ENCODE peak calls at places on chromosome 7, in four cellular contexts. Z, F, B and E are unnamed samples.

GRCh38 chr7:42545049-42545724 is 308.2 kb upstream of the GLI3 start:
- DNase-seq in Z (no peak), F (no peak), B (no peak), E (no peak)

GRCh38 chr7:80843018-80843671 is 75.7 kb downstream of the SEMA3C start:
- DNase-seq in Z (no peak), F (no peak), B (no peak), E (no peak)

GRCh38 chr7:104859754-104860426 is 154.1 kb upstream of the KMT2E start:
- DNase-seq in Z (no peak), F (peak), B (no peak), E (no peak)

GRCh38 chr7:43141091-43141490 is 28.6 kb downstream of the HECW1 start:
- DNase-seq in Z (no peak), F (no peak), B (peak), E (no peak)

GRCh38 chr7:99531354-99531765 is 20.6 kb downstream of the FAM200A start:
- DNase-seq in Z (no peak), F (peak), B (no peak), E (no peak)

GRCh38 chr7:101450064-101450463 is 87.4 kb downstream of the COL26A1 start:
- DNase-seq in Z (no peak), F (no peak), B (no peak), E (no peak)

GRCh38 chr7:39741942-39742623 is 118.7 kb downstream of the RALA start:
- DNase-seq in Z (peak), F (peak), B (peak), E (no peak)

GRCh38 chr7:158542651-158543400 is 44.8 kb downstream of the PTPRN2 start:
- DNase-seq in Z (no peak), F (no peak), B (no peak), E (no peak)

GRCh38 chr7:105713488-105714465 is 132.5 kb upstream of the EFCAB10 start:
- DNase-seq in Z (no peak), F (peak), B (no peak), E (no peak)

GRCh38 chr7:1232623-1233327 is at the start of gene UNCX:
- DNase-seq in Z (no peak), F (no peak), B (no peak), E (no peak)

GRCh38 chr7:116780966-116781365 is 81.4 kb upstream of the CAPZA2 start:
- DNase-seq in Z (peak), F (no peak), B (peak), E (peak)

GRCh38 chr7:74418076-74418475 is 35.6 kb upstream of the GTF2IRD1 start:
- DNase-seq in Z (no peak), F (no peak), B (no peak), E (no peak)

GRCh38 chr7:158705234-158705890 is 758 bp upstream of the NCAPG2 start:
- DNase-seq in Z (peak), F (peak), B (no peak), E (no peak)

GRCh38 chr7:1742555-1743303 is 72.7 kb downstream of the ELFN1 start:
- DNase-seq in Z (peak), F (peak), B (no peak), E (peak)

GRCh38 chr7:127578036-127578684 is 7.2 kb downstream of the GCC1 start:
- DNase-seq in Z (no peak), F (peak), B (no peak), E (no peak)

GRCh38 chr7:100827330-100828226 is at the start of gene EPHB4:
- DNase-seq in Z (peak), F (peak), B (peak), E (no peak)

GRCh38 chr7:137967143-137968018 is 34.5 kb downstream of the CREB3L2 start:
- DNase-seq in Z (no peak), F (peak), B (peak), E (no peak)

GRCh38 chr7:107692501-107692900 is 31.9 kb downstream of the SLC26A4 start:
- DNase-seq in Z (no peak), F (no peak), B (no peak), E (no peak)

GRCh38 chr7:37083311-37084096 is 359.2 kb upstream of the AOAH start:
- DNase-seq in Z (no peak), F (peak), B (no peak), E (no peak)

GRCh38 chr7:121169469-121169868 is 159.3 kb upstream of the WNT16 start:
- DNase-seq in Z (no peak), F (no peak), B (no peak), E (no peak)

GRCh38 chr7:150398108-150398964 is 19.2 kb downstream of the ZNF775 start:
- DNase-seq in Z (no peak), F (no peak), B (no peak), E (no peak)

GRCh38 chr7:104552102-104552501 is 223.7 kb downstream of the LHFPL3 start:
- DNase-seq in Z (peak), F (peak), B (peak), E (peak)

GRCh38 chr7:1536768-1537630 is 6.5 kb downstream of the MAFK start:
- DNase-seq in Z (peak), F (peak), B (peak), E (peak)

GRCh38 chr7:77222819-77223218 is 23.2 kb upstream of the FGL2 start:
- DNase-seq in Z (no peak), F (no peak), B (no peak), E (no peak)

GRCh38 chr7:82413237-82413636 is 30.3 kb downstream of the CACNA2D1 start:
- DNase-seq in Z (no peak), F (peak), B (no peak), E (no peak)

GRCh38 chr7:49791089-49791741 is 17.8 kb downstream of the VWC2 start:
- DNase-seq in Z (no peak), F (no peak), B (peak), E (peak)

GRCh38 chr7:28793383-28793782 is 164.7 kb downstream of the TRIL start:
- DNase-seq in Z (no peak), F (no peak), B (no peak), E (no peak)

GRCh38 chr7:91953618-91954017 is 13.0 kb downstream of the AKAP9 start:
- DNase-seq in Z (peak), F (peak), B (no peak), E (no peak)

GRCh38 chr7:24135003-24135817 is 148.8 kb upstream of the NPY start:
- DNase-seq in Z (peak), F (no peak), B (no peak), E (no peak)

GRCh38 chr7:143047327-143047726 is 4.8 kb upstream of the OR6V1 start:
- DNase-seq in Z (no peak), F (no peak), B (no peak), E (no peak)

GRCh38 chr7:28607179-28607578 is 194.9 kb downstream of the CREB5 start:
- DNase-seq in Z (no peak), F (no peak), B (no peak), E (no peak)

GRCh38 chr7:4724648-4725013 is 42.5 kb downstream of the FOXK1 start:
- DNase-seq in Z (no peak), F (peak), B (no peak), E (no peak)

GRCh38 chr7:37441405-37441797 is 7.3 kb downstream of the ELMO1 start:
- DNase-seq in Z (no peak), F (no peak), B (no peak), E (no peak)

GRCh38 chr7:144477348-144477747 is 73.9 kb upstream of the NOBOX start:
- DNase-seq in Z (no peak), F (no peak), B (no peak), E (no peak)

GRCh38 chr7:87598234-87599009 is 2.3 kb downstream of the ABCB1 start:
- DNase-seq in Z (peak), F (no peak), B (no peak), E (no peak)

GRCh38 chr7:2734761-2735571 is 47.0 kb downstream of the AMZ1 start:
- DNase-seq in Z (no peak), F (no peak), B (no peak), E (no peak)

DNA sequence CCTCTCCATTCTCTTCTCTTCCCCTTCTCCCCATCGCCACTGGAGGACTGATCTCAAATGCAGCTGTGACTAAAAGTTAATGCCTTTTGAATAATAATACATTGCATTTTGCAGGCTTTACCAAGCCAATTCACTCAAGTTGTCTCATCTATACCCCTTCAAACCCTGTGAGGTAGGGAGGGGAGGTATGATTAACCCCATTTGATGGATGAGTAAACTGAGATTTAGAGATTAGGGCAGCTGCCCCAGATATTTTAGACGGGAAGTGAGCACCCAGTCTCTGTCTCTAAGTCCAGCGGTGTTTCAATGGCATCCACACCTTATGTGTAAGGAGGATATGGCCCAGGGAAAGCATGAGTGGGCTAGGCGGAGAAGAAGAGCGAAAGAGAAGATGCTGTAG is 1.1 kb downstream of the CPA5 start:
- DNase-seq in Z (no peak), F (no peak), B (no peak), E (no peak)
- H3K4me3 ChIP-seq in Z (no peak), F (no peak), B (no peak), E (no peak)

GRCh38 chr7:134996097-134996550 is 9.8 kb downstream of the AGBL3 start:
- DNase-seq in Z (no peak), F (peak), B (no peak), E (no peak)

GRCh38 chr7:134993877-134994456 is 7.7 kb downstream of the AGBL3 start:
- DNase-seq in Z (no peak), F (no peak), B (no peak), E (no peak)

GRCh38 chr7:134992626-134993179 is 6.4 kb downstream of the AGBL3 start:
- DNase-seq in Z (no peak), F (peak), B (no peak), E (no peak)

GRCh38 chr7:134997214-134997885 is 11.0 kb downstream of the AGBL3 start:
- DNase-seq in Z (no peak), F (no peak), B (no peak), E (no peak)

DNA sequence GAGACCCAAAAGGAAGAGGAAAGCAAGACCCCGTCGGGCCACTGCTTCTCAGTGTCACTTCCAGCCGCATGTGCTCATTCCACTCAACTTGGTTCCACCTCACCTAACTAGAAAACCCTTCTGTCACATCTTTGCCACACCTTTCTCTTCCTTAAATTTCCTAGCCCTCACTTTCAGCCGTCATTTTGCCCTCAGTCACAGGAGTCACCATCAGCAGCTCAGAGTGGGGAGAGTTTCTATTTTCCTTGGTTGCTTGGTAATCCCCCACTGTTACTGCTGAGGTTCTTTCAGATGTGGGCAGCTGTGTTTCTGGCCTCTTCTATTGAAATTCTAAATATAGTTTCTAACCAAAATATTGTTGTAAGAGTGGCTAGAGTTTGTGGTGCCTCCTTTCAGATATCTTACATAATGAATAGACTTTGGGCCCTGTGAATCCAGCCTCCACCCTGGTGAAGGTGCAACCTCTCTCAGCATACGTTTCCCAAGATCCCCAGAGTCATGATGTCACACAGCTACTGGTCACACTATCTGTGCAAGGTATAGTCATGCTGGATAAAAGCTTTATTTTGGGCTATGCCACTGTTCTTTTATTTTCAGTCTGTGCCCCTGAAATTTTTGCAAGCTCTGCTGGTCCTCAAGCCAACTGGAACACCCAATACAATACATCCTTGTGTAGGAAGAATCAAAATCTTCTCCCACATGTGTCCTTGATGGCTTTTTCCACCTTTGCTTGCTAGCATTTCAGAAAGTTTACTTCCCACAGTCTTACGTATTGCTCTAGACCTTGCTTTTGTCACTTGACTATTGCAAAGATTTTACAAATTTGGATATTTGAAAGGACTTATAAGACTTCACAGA is 9.2 kb downstream of the AGBL3 start:
- DNase-seq in Z (peak), F (no peak), B (no peak), E (no peak)
- H3K4me3 ChIP-seq in Z (no peak), F (no peak), B (no peak), E (no peak)

DNA sequence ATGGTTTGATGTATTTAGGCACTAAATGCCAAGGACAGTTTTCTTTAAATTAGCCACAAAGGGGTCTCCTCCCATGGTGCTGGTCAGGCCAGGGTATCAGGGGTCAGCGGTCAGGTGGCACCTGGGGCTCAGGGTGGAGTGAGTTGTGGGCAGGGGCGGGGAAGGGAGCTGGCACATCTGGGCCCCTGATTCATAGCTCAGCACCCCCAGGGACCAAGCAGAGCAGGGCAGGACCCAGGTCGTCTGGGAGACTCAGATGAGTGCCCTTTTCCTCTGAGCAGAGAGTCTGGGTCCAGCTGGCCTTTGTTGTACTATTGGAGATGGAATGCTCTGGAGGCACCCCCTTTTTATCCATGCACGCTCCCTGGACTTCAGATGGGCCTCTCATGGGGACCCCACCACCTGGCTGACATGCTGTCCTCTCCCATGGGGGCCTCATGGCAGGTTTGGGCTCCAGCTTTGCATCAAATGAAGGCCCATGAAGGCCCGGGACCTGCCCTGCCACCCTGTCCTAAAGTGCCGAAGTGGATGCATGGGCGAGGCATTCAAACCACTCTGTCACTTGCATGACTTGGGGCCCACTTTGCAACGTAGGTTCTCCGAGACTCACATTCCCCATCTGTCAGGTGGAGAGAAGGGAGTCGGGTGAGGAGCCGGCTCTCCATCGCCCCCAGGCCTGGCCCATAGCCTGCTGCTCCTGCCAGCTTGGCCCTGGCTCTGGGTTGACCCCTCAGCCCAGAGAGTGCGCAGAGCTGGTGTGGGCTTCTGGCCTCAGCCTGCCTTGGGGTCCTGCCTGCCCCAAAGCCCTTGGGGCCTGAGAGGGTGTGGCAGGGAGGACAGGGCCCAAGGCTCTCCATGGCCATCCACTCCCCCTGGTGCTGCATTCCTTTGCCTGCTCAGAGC is 66.4 kb downstream of the RAMP3 start:
- DNase-seq in Z (no peak), F (no peak), B (no peak), E (no peak)
- H3K4me3 ChIP-seq in Z (no peak), F (no peak), B (no peak), E (no peak)

GRCh38 chr7:128739048-128739962 is at the start of gene CALU:
- DNase-seq in Z (peak), F (peak), B (peak), E (peak)

GRCh38 chr7:128737441-128737840 is 1.7 kb upstream of the CALU start:
- DNase-seq in Z (no peak), F (no peak), B (no peak), E (no peak)

GRCh38 chr7:128738570-128739047 is 550 bp upstream of the CALU start:
- DNase-seq in Z (no peak), F (peak), B (no peak), E (no peak)

GRCh38 chr7:128739990-128740682 is 977 bp downstream of the CALU start:
- DNase-seq in Z (no peak), F (no peak), B (no peak), E (no peak)

GRCh38 chr7:128737867-128738390 is 1.2 kb upstream of the CALU start:
- DNase-seq in Z (no peak), F (peak), B (peak), E (no peak)
- H3K4me3 ChIP-seq in Z (no peak), F (no peak), B (peak), E (no peak)

DNA sequence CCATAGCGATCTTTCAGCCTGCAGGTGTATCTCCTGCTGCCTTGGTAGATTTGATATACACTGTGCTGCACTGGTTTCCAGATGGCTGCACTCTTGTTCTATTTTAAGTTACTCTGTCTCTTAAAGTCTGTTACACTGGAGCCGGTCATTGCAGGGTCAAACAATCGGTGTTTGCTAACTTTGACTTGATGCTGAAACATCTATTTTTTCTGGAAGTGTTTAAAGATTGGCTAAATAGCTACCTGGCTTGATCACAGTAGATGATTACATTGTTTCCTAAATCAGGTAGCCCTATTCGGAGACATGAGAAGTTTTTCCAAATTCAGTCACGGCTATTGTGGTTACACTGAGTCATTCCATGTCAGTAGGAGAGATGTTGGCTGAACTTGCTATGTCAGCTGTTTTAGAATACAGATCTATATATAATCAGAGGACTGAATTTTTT is 574.8 kb downstream of the ETV1 start:
- DNase-seq in Z (no peak), F (no peak), B (no peak), E (no peak)
- H3K4me3 ChIP-seq in Z (no peak), F (no peak), B (no peak), E (no peak)

GRCh38 chr7:31687024-31687423 is at the start of gene PPP1R17:
- DNase-seq in Z (no peak), F (no peak), B (no peak), E (no peak)
- H3K4me3 ChIP-seq in Z (no peak), F (no peak), B (no peak), E (no peak)